ENCODE peak calls at places on chromosomes 16 and 17, in four cellular contexts. G is HepG2, U is GM12878, N is H1. S is an unnamed sample.
A peak's percentile ranks its signal among the peaks of the same experiment; 100 is the strongest.

GRCh38 chr17:62819511-62820221 is 11.6 kb upstream of the MARCHF10 start:
- DNase-seq in G (peak; percentile 78), U (no peak), N (no peak), S (peak; percentile 58)

GRCh38 chr16:88430524-88431446 is 22.3 kb upstream of the ZFPM1 start:
- DNase-seq in G (no peak), U (no peak), N (peak; percentile 74), S (no peak)

GRCh38 chr16:58299757-58300349 is 5.0 kb upstream of the PRSS54 start:
- DNase-seq in G (peak; percentile 26), U (no peak), N (peak; percentile 69), S (peak; percentile 59)

GRCh38 chr16:17305694-17306093 is 165.1 kb downstream of the XYLT1 start:
- DNase-seq in G (no peak), U (peak; percentile 48), N (no peak), S (no peak)

GRCh38 chr16:1534021-1535020 is 855 bp downstream of the TMEM204 start:
- DNase-seq in G (no peak), U (no peak), N (no peak), S (no peak)

GRCh38 chr16:28863929-28864886 is 565 bp downstream of the SH2B1 start:
- DNase-seq in G (no peak), U (no peak), N (no peak), S (no peak)

GRCh38 chr16:2196162-2196980 is at the start of gene CASKIN1:
- DNase-seq in G (no peak), U (no peak), N (no peak), S (no peak)

GRCh38 chr16:4414187-4414909 is 2.0 kb downstream of the CORO7 start:
- DNase-seq in G (no peak), U (peak; percentile 98), N (no peak), S (no peak)

GRCh38 chr17:13735861-13736260 is 134.1 kb upstream of the HS3ST3A1 start:
- DNase-seq in G (no peak), U (no peak), N (no peak), S (no peak)

GRCh38 chr16:35687781-35688180 is 2228.4 kb downstream of the TP53TG3F start:
- DNase-seq in G (no peak), U (no peak), N (no peak), S (no peak)
- H3K9me3 ChIP-seq in G (peaks cover 100% of the 10 kb centered on the region), U (no peaks in the 10 kb centered on the region), N (peaks cover 35% of the 10 kb centered on the region), S (no peaks in the 10 kb centered on the region)

GRCh38 chr17:57356722-57357391 is 100.5 kb downstream of the MSI2 start:
- DNase-seq in G (no peak), U (no peak), N (no peak), S (peak; percentile 13)
- TF ChIP-seq SUZ12 in G (no peak), U (no peak), N (no peak), S (no peak)

DNA sequence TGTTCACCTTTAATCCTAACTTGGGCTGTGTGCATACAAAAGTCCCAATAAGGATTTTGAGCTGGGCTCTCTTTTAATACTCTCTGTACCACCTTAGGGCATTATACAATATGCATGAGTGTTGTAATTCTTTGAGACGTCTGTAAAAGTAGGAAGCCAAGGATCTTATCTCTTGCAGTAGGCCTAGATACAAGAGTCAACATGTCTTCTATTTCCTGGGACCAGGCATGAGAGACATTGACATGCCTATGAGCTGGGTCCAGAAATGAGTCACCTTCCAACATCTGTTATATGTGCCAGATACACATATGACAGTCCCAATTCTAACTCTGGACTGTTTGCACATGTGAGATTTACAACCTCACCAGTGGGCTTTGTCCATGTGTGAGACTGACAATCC is 1911.2 kb downstream of the TP53TG3F start:
- DNase-seq in G (no peak), U (no peak), N (no peak), S (no peak)
- H3K9me3 ChIP-seq in G (peaks cover 93% of the 10 kb centered on the region), U (no peaks in the 10 kb centered on the region), N (peaks cover 64% of the 10 kb centered on the region), S (no peaks in the 10 kb centered on the region)

GRCh38 chr16:85401370-85401916 is 211.7 kb upstream of the GSE1 start:
- DNase-seq in G (no peak), U (no peak), N (peak; percentile 42), S (no peak)

GRCh38 chr16:85400305-85401205 is 212.6 kb upstream of the GSE1 start:
- DNase-seq in G (no peak), U (no peak), N (no peak), S (no peak)

GRCh38 chr16:85403693-85404092 is 209.4 kb upstream of the GSE1 start:
- DNase-seq in G (no peak), U (no peak), N (peak; percentile 43), S (no peak)

GRCh38 chr16:85401917-85402766 is 211.0 kb upstream of the GSE1 start:
- DNase-seq in G (no peak), U (no peak), N (peak; percentile 44), S (no peak)

DNA sequence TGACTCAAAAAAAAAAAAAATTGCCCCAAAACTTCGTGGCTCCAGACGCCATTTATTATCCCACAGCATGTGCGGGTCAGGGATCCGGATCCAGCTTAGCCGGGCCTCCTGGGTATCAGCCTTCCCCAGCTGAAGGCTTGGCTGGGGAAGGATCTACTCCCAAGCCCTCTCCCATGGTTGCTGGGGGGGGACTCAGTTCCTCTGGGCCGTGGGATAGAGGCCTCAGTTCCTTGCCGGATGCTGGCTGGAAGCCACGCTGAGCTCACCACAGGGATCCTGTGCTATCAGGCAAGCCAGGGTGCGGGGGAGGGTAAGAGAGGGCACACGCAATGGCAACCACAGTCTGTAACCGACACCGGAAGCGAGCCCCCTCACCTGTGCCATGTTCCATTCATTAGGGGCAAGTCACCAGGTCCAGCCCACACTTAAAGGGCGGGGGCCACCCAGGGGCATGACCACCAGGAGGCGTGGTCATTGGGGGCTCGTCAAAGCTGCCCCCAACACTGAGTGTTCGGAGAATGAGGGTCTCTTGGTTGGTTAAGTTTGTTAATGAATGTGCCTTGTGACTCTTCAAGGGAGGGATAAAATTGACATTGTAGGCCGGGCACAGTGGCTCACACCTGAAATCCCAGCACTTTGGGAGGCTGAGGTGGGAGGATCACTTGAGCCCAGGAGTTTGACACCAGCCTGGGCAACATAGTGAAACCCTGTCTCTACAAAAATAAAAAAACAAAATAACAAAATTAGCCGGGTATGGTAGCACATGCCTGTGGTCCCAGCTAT is 210.0 kb upstream of the GSE1 start:
- DNase-seq in G (no peak), U (no peak), N (peak; percentile 59), S (no peak)
- TF ChIP-seq SUZ12 in G (no peak), U (no peak), N (no peak), S (no peak)

GRCh38 chr16:31916056-31916488 is 42.5 kb downstream of the ZNF267 start:
- DNase-seq in G (no peak), U (no peak), N (no peak), S (no peak)

GRCh38 chr16:31913668-31914067 is 40.1 kb downstream of the ZNF267 start:
- DNase-seq in G (no peak), U (no peak), N (no peak), S (no peak)
- H3K9me3 ChIP-seq in G (peaks cover 100% of the 10 kb centered on the region), U (peaks cover 72% of the 10 kb centered on the region), N (peaks cover 81% of the 10 kb centered on the region), S (peaks cover 100% of the 10 kb centered on the region)

GRCh38 chr17:28334666-28335200 is 539 bp downstream of the IFT20 start:
- DNase-seq in G (no peak), U (no peak), N (no peak), S (no peak)

GRCh38 chr17:28331891-28332420 is 3.3 kb downstream of the IFT20 start:
- DNase-seq in G (no peak), U (no peak), N (no peak), S (no peak)

GRCh38 chr17:28334176-28334575 is 1.1 kb downstream of the IFT20 start:
- DNase-seq in G (no peak), U (no peak), N (no peak), S (no peak)

GRCh38 chr17:28335201-28335958 is at the start of the genes IFT20 and TNFAIP1:
- DNase-seq in G (peak; percentile 99), U (peak; percentile 98), N (peak; percentile 94), S (peak; percentile 98)

DNA sequence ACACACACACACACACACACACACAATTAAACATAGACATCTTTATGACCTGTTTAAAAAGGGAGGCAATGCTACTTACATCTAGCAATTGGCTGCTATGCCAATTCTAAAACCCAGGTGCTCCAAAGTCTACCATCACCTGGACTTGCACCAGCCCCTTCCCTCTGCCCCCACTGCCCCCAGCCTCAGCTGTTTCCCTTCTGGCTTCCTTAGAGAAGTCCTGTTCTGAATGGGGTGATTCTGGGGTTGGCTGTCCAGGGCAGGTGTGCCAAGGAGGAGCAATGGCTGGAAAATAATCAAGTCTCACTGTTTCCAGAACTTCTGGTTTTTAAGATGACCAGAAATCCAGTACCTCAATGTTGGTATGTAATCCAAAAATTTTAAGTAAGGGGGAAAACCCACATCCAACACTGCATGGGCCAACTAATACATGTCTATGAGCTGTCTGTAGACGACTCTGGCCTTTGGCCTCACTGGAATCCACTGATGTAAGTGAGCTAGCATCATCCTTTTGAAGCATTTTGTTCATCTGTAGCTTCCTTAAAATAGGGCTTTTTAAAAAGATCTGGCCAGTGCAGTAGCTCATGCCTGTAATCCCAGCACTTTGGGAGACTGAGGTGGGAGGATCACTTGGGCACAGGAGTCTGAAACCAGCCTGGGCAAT is 2.1 kb downstream of the IFT20 start:
- DNase-seq in G (no peak), U (no peak), N (no peak), S (no peak)
- TF ChIP-seq SUZ12 in G (no peak), U (no peak), N (no peak), S (no peak)

DNA sequence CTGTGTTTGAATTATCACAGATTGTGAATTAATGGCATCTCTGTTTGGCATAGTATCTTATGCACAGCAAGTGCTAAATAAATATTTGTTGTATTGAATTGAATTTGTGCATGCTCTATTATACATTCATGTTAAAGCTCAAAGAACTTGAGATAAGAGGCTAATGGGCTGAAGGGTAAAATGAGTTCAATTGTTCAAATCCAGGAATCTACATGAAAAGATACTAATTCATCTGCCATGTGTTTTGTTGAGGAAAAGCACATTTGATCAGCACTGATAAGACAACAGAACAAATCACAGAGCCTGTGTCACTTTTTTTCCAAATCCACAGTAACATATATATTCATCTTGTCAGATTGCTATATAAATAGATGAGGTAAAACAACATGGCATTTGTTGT is 123.2 kb downstream of the CHD9NB start:
- DNase-seq in G (no peak), U (no peak), N (no peak), S (no peak)
- H3K9me3 ChIP-seq in G (no peaks in the 10 kb centered on the region), U (no peaks in the 10 kb centered on the region), N (no peaks in the 10 kb centered on the region), S (no peaks in the 10 kb centered on the region)

DNA sequence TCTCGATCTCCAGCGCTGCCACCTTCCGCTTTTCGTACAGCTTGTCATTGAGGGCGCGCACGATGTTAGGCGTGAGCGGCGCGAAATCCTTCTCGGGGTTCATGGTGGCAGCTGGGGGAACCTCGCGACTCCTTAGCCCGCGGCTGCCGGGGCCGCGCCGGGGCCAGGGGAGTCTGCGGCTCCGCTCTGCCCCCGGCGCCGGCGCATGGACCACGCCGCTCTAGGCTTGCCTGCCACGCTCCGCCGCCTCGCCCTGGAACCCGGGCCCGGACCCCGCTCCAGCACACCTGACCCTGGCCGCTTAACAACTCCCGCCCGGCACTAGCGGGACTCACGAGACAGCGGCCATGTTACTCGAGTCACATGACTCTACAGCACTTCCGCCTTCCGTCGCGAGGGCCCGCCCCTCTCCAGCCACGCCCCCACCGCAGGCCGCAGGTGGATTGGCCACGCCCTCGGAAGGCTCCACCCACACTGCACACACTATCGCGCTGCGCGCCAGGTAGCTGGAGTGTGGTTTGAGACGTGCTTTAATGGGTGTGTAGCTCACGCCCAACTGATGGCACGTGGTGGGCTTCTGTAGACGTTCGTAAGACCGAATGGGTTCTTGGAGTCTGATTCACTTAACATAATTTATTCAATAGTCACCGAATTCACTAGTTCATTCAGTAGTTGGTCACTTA is at the start of gene VAC14:
- DNase-seq in G (peak; percentile 91), U (peak; percentile 75), N (peak; percentile 99), S (peak; percentile 90)
- TF ChIP-seq SUZ12 in G (no peak), U (no peak), N (no peak), S (no peak)

DNA sequence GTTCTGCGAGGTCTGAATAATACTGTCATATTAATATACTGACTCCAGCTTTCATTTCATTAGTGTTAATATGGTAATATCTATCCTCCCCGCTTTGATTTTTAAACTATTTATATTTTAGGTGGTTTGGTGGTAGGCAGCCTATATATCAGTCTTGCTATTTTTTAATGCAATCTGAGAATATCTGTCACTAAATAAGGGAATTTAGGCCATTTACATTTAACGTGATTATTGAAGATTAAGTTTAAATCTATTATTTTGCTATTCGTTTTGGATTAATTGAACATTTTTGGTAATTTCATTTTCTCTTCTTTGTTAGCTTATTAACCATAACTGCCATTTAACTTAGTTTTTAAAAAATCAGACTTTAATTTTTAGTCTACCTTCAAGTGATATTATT is 247.7 kb upstream of the PMFBP1 start:
- DNase-seq in G (no peak), U (no peak), N (no peak), S (no peak)
- H3K9me3 ChIP-seq in G (peaks cover 8% of the 10 kb centered on the region), U (no peaks in the 10 kb centered on the region), N (peaks cover 5% of the 10 kb centered on the region), S (peaks cover 35% of the 10 kb centered on the region)

S was measured in NT2/D1.